ENCODE peak calls at places on chromosomes 12 and 14, in six cellular contexts. One of them, this sample, is unnamed.

GRCh38 chr14:23827100-23827892 is 126.3 kb upstream of the DHRS4 start:
- DNase-seq in right atrium auricular region: no peak
- DNase-seq in CD8-positive, alpha-beta memory T cell: no peak
- DNase-seq in foreskin keratinocyte: no peak
- DNase-seq in hepatocyte: no peak
- DNase-seq in body of pancreas: no peak
- DNase-seq in this sample: no peak

GRCh38 chr14:35416108-35416750 is 11.7 kb upstream of the NFKBIA start:
- DNase-seq in CD8-positive, alpha-beta memory T cell: peak; percentile 59
- DNase-seq in right atrium auricular region: no peak
- DNase-seq in body of pancreas: no peak
- DNase-seq in foreskin keratinocyte: no peak
- DNase-seq in hepatocyte: no peak
- DNase-seq in this sample: no peak

GRCh38 chr14:55125403-55125802 is 3.6 kb upstream of the LGALS3 start:
- DNase-seq in hepatocyte: no peak
- DNase-seq in CD8-positive, alpha-beta memory T cell: no peak
- DNase-seq in right atrium auricular region: peak; percentile 60
- DNase-seq in foreskin keratinocyte: no peak
- DNase-seq in body of pancreas: no peak
- DNase-seq in this sample: peak; percentile 95

GRCh38 chr14:21987937-21988336 is 314.3 kb upstream of the OR4E1 start:
- DNase-seq in CD8-positive, alpha-beta memory T cell: no peak
- DNase-seq in hepatocyte: peak; percentile 77
- DNase-seq in foreskin keratinocyte: peak; percentile 22
- DNase-seq in right atrium auricular region: no peak
- DNase-seq in body of pancreas: no peak
- DNase-seq in this sample: no peak

GRCh38 chr14:95097385-95097784 is 59.9 kb downstream of the DICER1 start:
- DNase-seq in body of pancreas: no peak
- DNase-seq in foreskin keratinocyte: no peak
- DNase-seq in hepatocyte: no peak
- DNase-seq in CD8-positive, alpha-beta memory T cell: no peak
- DNase-seq in right atrium auricular region: no peak
- DNase-seq in this sample: no peak

GRCh38 chr12:57280234-57281062 is 29.5 kb upstream of the STAC3 start:
- DNase-seq in CD8-positive, alpha-beta memory T cell: peak; percentile 19
- DNase-seq in hepatocyte: peak; percentile 88
- DNase-seq in foreskin keratinocyte: peak; percentile 85
- DNase-seq in body of pancreas: peak; percentile 20
- DNase-seq in right atrium auricular region: no peak
- DNase-seq in this sample: peak; percentile 94

GRCh38 chr14:78530078-78530477 is 359.9 kb downstream of the NRXN3 start:
- DNase-seq in foreskin keratinocyte: peak; percentile 3
- DNase-seq in right atrium auricular region: no peak
- DNase-seq in body of pancreas: peak; percentile 17
- DNase-seq in CD8-positive, alpha-beta memory T cell: no peak
- DNase-seq in hepatocyte: peak; percentile 70
- DNase-seq in this sample: peak; percentile 19

GRCh38 chr14:77889971-77890442 is 90.1 kb downstream of the ADCK1 start:
- DNase-seq in right atrium auricular region: no peak
- DNase-seq in hepatocyte: no peak
- DNase-seq in foreskin keratinocyte: peak; percentile 91
- DNase-seq in body of pancreas: no peak
- DNase-seq in CD8-positive, alpha-beta memory T cell: no peak
- DNase-seq in this sample: no peak

GRCh38 chr12:3432176-3432742 is 58.7 kb upstream of the PRMT8 start:
- DNase-seq in right atrium auricular region: no peak
- DNase-seq in CD8-positive, alpha-beta memory T cell: no peak
- DNase-seq in hepatocyte: no peak
- DNase-seq in foreskin keratinocyte: peak; percentile 23
- DNase-seq in body of pancreas: no peak
- DNase-seq in this sample: peak; percentile 68

GRCh38 chr12:3200032-3200617 is 122.9 kb downstream of the TSPAN9 start:
- DNase-seq in foreskin keratinocyte: peak; percentile 30
- DNase-seq in CD8-positive, alpha-beta memory T cell: no peak
- DNase-seq in right atrium auricular region: no peak
- DNase-seq in hepatocyte: peak; percentile 80
- DNase-seq in body of pancreas: peak; percentile 29
- DNase-seq in this sample: peak; percentile 9

GRCh38 chr12:132489078-132489601 is 811 bp upstream of the FBRSL1 start:
- DNase-seq in body of pancreas: no peak
- DNase-seq in CD8-positive, alpha-beta memory T cell: peak; percentile 62
- DNase-seq in foreskin keratinocyte: no peak
- DNase-seq in hepatocyte: peak; percentile 61
- DNase-seq in right atrium auricular region: no peak
- DNase-seq in this sample: peak; percentile 43

GRCh38 chr12:67766370-67766769 is 117.8 kb downstream of the DYRK2 start:
- DNase-seq in right atrium auricular region: no peak
- DNase-seq in body of pancreas: no peak
- DNase-seq in CD8-positive, alpha-beta memory T cell: no peak
- DNase-seq in foreskin keratinocyte: peak; percentile 84
- DNase-seq in hepatocyte: no peak
- DNase-seq in this sample: peak; percentile 54

GRCh38 chr14:65560340-65561027 is 148.0 kb downstream of the FUT8 start:
- DNase-seq in hepatocyte: no peak
- DNase-seq in right atrium auricular region: no peak
- DNase-seq in foreskin keratinocyte: no peak
- DNase-seq in CD8-positive, alpha-beta memory T cell: no peak
- DNase-seq in body of pancreas: no peak
- DNase-seq in this sample: no peak

GRCh38 chr12:17577405-17577804 is 512.6 kb downstream of the RERGL start:
- DNase-seq in foreskin keratinocyte: no peak
- DNase-seq in hepatocyte: no peak
- DNase-seq in body of pancreas: no peak
- DNase-seq in right atrium auricular region: no peak
- DNase-seq in CD8-positive, alpha-beta memory T cell: no peak
- DNase-seq in this sample: no peak

GRCh38 chr12:113154351-113154973 is 4.9 kb downstream of the CFAP73 start:
- DNase-seq in right atrium auricular region: no peak
- DNase-seq in foreskin keratinocyte: peak; percentile 23
- DNase-seq in CD8-positive, alpha-beta memory T cell: no peak
- DNase-seq in body of pancreas: no peak
- DNase-seq in hepatocyte: peak; percentile 48
- DNase-seq in this sample: no peak

GRCh38 chr12:41897593-41897992 is 247.1 kb downstream of the GXYLT1 start:
- DNase-seq in body of pancreas: no peak
- DNase-seq in foreskin keratinocyte: no peak
- DNase-seq in right atrium auricular region: no peak
- DNase-seq in hepatocyte: no peak
- DNase-seq in CD8-positive, alpha-beta memory T cell: no peak
- DNase-seq in this sample: no peak

GRCh38 chr12:11685261-11685660 is 35.8 kb downstream of the ETV6 start:
- DNase-seq in right atrium auricular region: no peak
- DNase-seq in body of pancreas: no peak
- DNase-seq in foreskin keratinocyte: no peak
- DNase-seq in hepatocyte: no peak
- DNase-seq in CD8-positive, alpha-beta memory T cell: no peak
- DNase-seq in this sample: no peak

GRCh38 chr12:11685716-11686115 is 36.2 kb downstream of the ETV6 start:
- DNase-seq in right atrium auricular region: no peak
- DNase-seq in hepatocyte: no peak
- DNase-seq in CD8-positive, alpha-beta memory T cell: no peak
- DNase-seq in foreskin keratinocyte: no peak
- DNase-seq in body of pancreas: no peak
- DNase-seq in this sample: no peak

GRCh38 chr12:11684393-11684792 is 34.9 kb downstream of the ETV6 start:
- DNase-seq in right atrium auricular region: no peak
- DNase-seq in foreskin keratinocyte: peak; percentile 46
- DNase-seq in hepatocyte: no peak
- DNase-seq in body of pancreas: no peak
- DNase-seq in CD8-positive, alpha-beta memory T cell: no peak
- DNase-seq in this sample: no peak

GRCh38 chr12:11686135-11686534 is 36.7 kb downstream of the ETV6 start:
- DNase-seq in body of pancreas: no peak
- DNase-seq in right atrium auricular region: no peak
- DNase-seq in CD8-positive, alpha-beta memory T cell: no peak
- DNase-seq in foreskin keratinocyte: no peak
- DNase-seq in hepatocyte: no peak
- DNase-seq in this sample: no peak

DNA sequence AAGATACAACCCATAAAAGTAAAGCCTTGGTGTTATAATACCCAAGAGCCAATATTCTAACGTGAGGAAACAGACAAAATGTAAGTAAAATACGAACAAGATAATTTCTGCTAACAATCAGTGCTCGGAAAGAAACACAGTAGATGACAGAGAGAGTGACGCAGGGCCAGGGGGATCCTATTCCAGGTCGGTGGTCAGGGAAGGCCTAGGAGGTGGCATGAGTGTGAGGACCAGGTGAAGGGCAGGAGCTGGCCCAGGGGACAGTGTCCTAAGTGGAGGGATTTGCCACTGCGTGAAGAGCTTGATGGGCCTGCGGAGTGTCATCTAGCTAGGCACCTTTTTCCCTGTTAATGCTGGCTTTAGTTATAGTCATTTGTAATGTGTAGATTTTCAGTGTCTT is 35.3 kb downstream of the ETV6 start:
- DNase-seq in right atrium auricular region: no peak
- DNase-seq in hepatocyte: no peak
- DNase-seq in foreskin keratinocyte: no peak
- DNase-seq in body of pancreas: no peak
- DNase-seq in CD8-positive, alpha-beta memory T cell: no peak
- DNase-seq in this sample: no peak
- H3K4me1 ChIP-seq in right atrium auricular region: no peaks in the 10 kb centered on the region
- H3K4me1 ChIP-seq in hepatocyte: peaks cover 30% of the 10 kb centered on the region
- H3K4me1 ChIP-seq in foreskin keratinocyte: peaks cover 12% of the 10 kb centered on the region
- H3K4me1 ChIP-seq in body of pancreas: peaks cover 38% of the 10 kb centered on the region
- H3K4me1 ChIP-seq in CD8-positive, alpha-beta memory T cell: no peaks in the 10 kb centered on the region
- H3K4me1 ChIP-seq in this sample: no peaks in the 10 kb centered on the region

DNA sequence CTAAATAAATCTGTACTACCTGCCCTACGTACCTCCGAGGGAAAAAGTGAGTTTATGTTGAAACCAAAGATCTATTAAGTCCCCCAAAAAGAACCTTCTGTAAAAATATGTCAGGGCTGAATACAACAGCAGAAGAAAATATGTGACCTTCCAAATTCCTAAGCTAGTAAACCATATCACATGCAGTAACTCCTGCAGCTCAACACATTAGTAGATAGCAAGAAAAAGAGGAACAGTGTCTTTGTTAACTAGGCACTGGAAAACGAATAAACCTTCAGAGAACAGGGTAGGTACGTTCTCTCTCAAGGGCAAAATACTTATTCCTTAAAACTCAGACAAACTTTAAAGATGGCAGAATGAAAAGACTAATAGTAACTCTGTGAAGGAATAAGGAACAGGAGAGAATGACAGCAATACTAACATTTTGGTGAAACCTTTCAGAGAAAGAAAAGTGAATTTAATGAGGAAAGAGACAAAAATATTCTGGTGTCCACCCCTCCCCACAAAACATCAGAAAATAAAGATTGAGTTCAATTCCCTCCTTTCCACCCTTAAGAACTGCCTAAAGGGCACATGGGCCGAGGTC is 18.0 kb downstream of the CBX5 start:
- DNase-seq in foreskin keratinocyte: no peak
- DNase-seq in CD8-positive, alpha-beta memory T cell: no peak
- DNase-seq in right atrium auricular region: no peak
- DNase-seq in body of pancreas: no peak
- DNase-seq in hepatocyte: no peak
- DNase-seq in this sample: no peak
- H3K27ac ChIP-seq in foreskin keratinocyte: peak overlapping the region; percentile 14
- H3K27ac ChIP-seq in CD8-positive, alpha-beta memory T cell: peak overlapping the region; percentile 41
- H3K27ac ChIP-seq in right atrium auricular region: peak overlapping the region; percentile 54
- H3K27ac ChIP-seq in body of pancreas: peak overlapping the region; percentile 58
- H3K27ac ChIP-seq in hepatocyte: peak overlapping the region; percentile 70
- H3K27ac ChIP-seq in this sample: no peak overlapping the region

GRCh38 chr14:85530626-85531025 is 682 bp downstream of the FLRT2 start:
- DNase-seq in foreskin keratinocyte: no peak
- DNase-seq in CD8-positive, alpha-beta memory T cell: no peak
- DNase-seq in body of pancreas: no peak
- DNase-seq in hepatocyte: no peak
- DNase-seq in right atrium auricular region: no peak
- DNase-seq in this sample: no peak

GRCh38 chr14:85531141-85531593 is 1.2 kb downstream of the FLRT2 start:
- DNase-seq in right atrium auricular region: peak; percentile 69
- DNase-seq in hepatocyte: peak; percentile 71
- DNase-seq in foreskin keratinocyte: peak; percentile 77
- DNase-seq in CD8-positive, alpha-beta memory T cell: no peak
- DNase-seq in body of pancreas: peak; percentile 72
- DNase-seq in this sample: no peak

GRCh38 chr14:85528080-85528881 is 1.7 kb upstream of the FLRT2 start:
- DNase-seq in hepatocyte: peak; percentile 81
- DNase-seq in foreskin keratinocyte: peak; percentile 88
- DNase-seq in right atrium auricular region: peak; percentile 68
- DNase-seq in body of pancreas: peak; percentile 57
- DNase-seq in CD8-positive, alpha-beta memory T cell: no peak
- DNase-seq in this sample: no peak

GRCh38 chr14:85528882-85529585 is 910 bp upstream of the FLRT2 start:
- DNase-seq in hepatocyte: peak; percentile 48
- DNase-seq in foreskin keratinocyte: peak; percentile 83
- DNase-seq in right atrium auricular region: no peak
- DNase-seq in CD8-positive, alpha-beta memory T cell: no peak
- DNase-seq in body of pancreas: no peak
- DNase-seq in this sample: no peak

DNA sequence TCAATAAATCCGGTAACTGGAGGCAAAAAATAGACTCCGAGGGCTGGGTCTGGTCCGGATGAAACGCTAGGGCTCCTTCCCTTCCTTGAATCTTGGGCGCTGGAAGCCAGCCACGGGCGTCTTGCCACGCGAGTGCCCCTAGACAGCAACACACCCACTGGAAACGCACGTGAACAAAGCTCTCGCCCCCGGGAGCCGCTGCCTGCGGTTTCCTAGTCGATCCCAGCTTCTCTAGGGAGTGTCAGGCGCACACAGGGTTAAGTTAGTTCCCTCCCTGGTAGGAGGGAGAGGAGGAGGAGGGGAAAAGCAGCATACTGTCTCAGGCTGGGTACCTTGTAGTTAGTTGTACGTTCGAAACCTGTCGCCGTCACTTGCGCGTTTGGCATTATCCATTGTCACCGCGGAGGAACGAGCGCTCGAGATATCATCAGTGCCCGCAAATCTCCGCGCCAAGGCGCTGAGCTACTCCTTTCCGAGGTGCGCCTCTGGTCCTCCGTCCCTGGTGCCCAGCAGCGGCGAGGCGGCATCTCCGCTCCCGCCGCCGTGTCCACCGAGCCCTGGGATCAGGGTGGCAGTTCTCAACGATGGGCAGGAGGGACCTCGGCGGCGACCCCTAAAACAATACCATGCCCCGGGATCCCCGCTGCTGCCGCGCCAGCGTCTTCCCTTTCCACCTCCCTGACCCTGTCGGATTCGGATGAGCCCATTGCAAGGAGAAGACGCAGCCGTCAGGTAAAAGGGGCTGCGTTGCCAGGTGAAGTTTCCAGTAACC is at the start of gene FLRT2:
- DNase-seq in CD8-positive, alpha-beta memory T cell: no peak
- DNase-seq in body of pancreas: peak; percentile 85
- DNase-seq in right atrium auricular region: peak; percentile 79
- DNase-seq in hepatocyte: peak; percentile 62
- DNase-seq in foreskin keratinocyte: peak; percentile 79
- DNase-seq in this sample: no peak
- H3K27me3 ChIP-seq in CD8-positive, alpha-beta memory T cell: no peaks in the 10 kb centered on the region
- H3K27me3 ChIP-seq in body of pancreas: no peaks in the 10 kb centered on the region
- H3K27me3 ChIP-seq in right atrium auricular region: no peaks in the 10 kb centered on the region
- H3K27me3 ChIP-seq in hepatocyte: peaks cover 9% of the 10 kb centered on the region
- H3K27me3 ChIP-seq in foreskin keratinocyte: no peaks in the 10 kb centered on the region
- H3K27me3 ChIP-seq in this sample: peaks cover 12% of the 10 kb centered on the region

DNA sequence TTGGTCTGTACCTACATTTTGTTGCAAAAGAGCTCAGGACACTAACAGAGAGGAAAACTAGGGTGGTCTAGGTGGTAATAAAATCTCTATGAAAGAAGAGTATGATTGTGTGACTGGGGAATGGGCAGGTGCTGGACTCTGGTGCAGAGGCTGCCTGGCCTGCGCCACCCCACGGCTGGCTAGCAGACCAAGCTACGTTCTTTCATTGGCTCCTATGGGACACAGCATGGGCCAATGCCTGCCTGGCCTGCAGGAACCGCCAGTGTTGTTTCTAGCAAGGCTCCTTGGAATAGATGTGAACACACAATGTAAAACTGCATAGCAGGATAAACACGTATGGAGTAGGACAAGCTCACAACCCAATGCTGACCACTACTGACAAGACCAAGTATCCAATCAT is 51.7 kb upstream of the CORO1C start:
- DNase-seq in right atrium auricular region: no peak
- DNase-seq in body of pancreas: no peak
- DNase-seq in hepatocyte: no peak
- DNase-seq in foreskin keratinocyte: no peak
- DNase-seq in CD8-positive, alpha-beta memory T cell: no peak
- DNase-seq in this sample: no peak
- H3K4me1 ChIP-seq in right atrium auricular region: peaks cover 5% of the 10 kb centered on the region
- H3K4me1 ChIP-seq in body of pancreas: no peaks in the 10 kb centered on the region
- H3K4me1 ChIP-seq in hepatocyte: no peaks in the 10 kb centered on the region
- H3K4me1 ChIP-seq in foreskin keratinocyte: no peaks in the 10 kb centered on the region
- H3K4me1 ChIP-seq in CD8-positive, alpha-beta memory T cell: no peaks in the 10 kb centered on the region
- H3K4me1 ChIP-seq in this sample: no peaks in the 10 kb centered on the region

This sample was measured in small intestine.